ENCODE peak calls at places on chromosomes 7 and 10, in eight cellular contexts. H is foreskin fibroblast; W is cardiac fibroblast; E is WTC11; N is CD8-positive, alpha-beta T cell; V is HL-60; B is GM06990; Z is GM10248. Y is an unnamed sample.

GRCh38 chr7:35726654-35727053 is 31.7 kb upstream of the HERPUD2 start:
- DNase-seq in H (no peak), W (no peak), E (no peak), N (no peak), V (no peak), B (peak; percentile 67), Z (no peak), Y (no peak)

GRCh38 chr10:123993534-123994416 is 99.6 kb downstream of the CHST15 start:
- DNase-seq in H (no peak), W (no peak), E (no peak), N (no peak), V (no peak), B (no peak), Z (peak; percentile 14), Y (no peak)

GRCh38 chr7:151849008-151849878 is 27.7 kb downstream of the PRKAG2 start:
- DNase-seq in H (no peak), W (no peak), E (no peak), N (no peak), V (no peak), B (no peak), Z (no peak), Y (no peak)

GRCh38 chr10:50501899-50502556 is 121.7 kb downstream of the SGMS1 start:
- DNase-seq in H (no peak), W (peak; percentile 20), E (no peak), N (no peak), V (peak; percentile 48), B (no peak), Z (peak; percentile 25), Y (no peak)

GRCh38 chr7:136874393-136875032 is 6.1 kb downstream of the CHRM2 start:
- DNase-seq in H (no peak), W (peak; percentile 25), E (no peak), N (no peak), V (no peak), B (no peak), Z (no peak), Y (no peak)

GRCh38 chr7:21041666-21042065 is 255.0 kb upstream of the SP8 start:
- DNase-seq in H (no peak), W (no peak), E (peak; percentile 51), N (no peak), V (no peak), B (no peak), Z (no peak), Y (no peak)

GRCh38 chr10:28036587-28036986 is 37.7 kb upstream of the ODAD2 start:
- DNase-seq in H (peak; percentile 47), W (no peak), E (no peak), N (no peak), V (no peak), B (no peak), Z (no peak), Y (peak; percentile 66)

GRCh38 chr10:71783917-71784678 is 10.8 kb upstream of the VSIR start:
- DNase-seq in H (no peak), W (no peak), E (no peak), N (no peak), V (no peak), B (no peak), Z (no peak), Y (no peak)

GRCh38 chr7:132430863-132431822 is 145.1 kb downstream of the PLXNA4 start:
- DNase-seq in H (peak; percentile 95), W (peak; percentile 94), E (no peak), N (peak; percentile 77), V (no peak), B (no peak), Z (no peak), Y (peak; percentile 29)

GRCh38 chr10:77881222-77881621 is 45.3 kb downstream of the DLG5 start:
- DNase-seq in H (no peak), W (no peak), E (no peak), N (no peak), V (no peak), B (no peak), Z (no peak), Y (no peak)

GRCh38 chr7:139777304-139777890 is 401 bp downstream of the HIPK2 start:
- DNase-seq in H (no peak), W (peak; percentile 41), E (peak; percentile 42), N (peak; percentile 71), V (peak; percentile 20), B (peak; percentile 53), Z (peak; percentile 65), Y (no peak)

GRCh38 chr7:131948434-131949053 is 392.1 kb upstream of the PODXL start:
- DNase-seq in H (peak; percentile 7), W (peak; percentile 20), E (no peak), N (no peak), V (no peak), B (no peak), Z (no peak), Y (no peak)

GRCh38 chr7:140673063-140673769 is 471 bp downstream of the ADCK2 start:
- DNase-seq in H (no peak), W (peak; percentile 23), E (peak; percentile 61), N (peak; percentile 79), V (peak; percentile 17), B (peak; percentile 71), Z (peak; percentile 66), Y (no peak)

GRCh38 chr10:124351481-124352220 is 67.1 kb downstream of the OAT start:
- DNase-seq in H (no peak), W (no peak), E (no peak), N (no peak), V (no peak), B (no peak), Z (no peak), Y (no peak)

GRCh38 chr7:157751951-157752673 is 415.3 kb downstream of the DNAJB6 start:
- DNase-seq in H (no peak), W (no peak), E (no peak), N (no peak), V (no peak), B (no peak), Z (no peak), Y (no peak)

GRCh38 chr7:128270799-128271411 is 29.8 kb downstream of the LEP start:
- DNase-seq in H (no peak), W (no peak), E (peak; percentile 46), N (no peak), V (no peak), B (no peak), Z (no peak), Y (no peak)

GRCh38 chr10:126663880-126664279 is 6.6 kb downstream of the C10orf90 start:
- DNase-seq in H (peak; percentile 68), W (peak; percentile 87), E (no peak), N (no peak), V (no peak), B (no peak), Z (no peak), Y (no peak)

GRCh38 chr10:107728807-107729206 is 564.3 kb upstream of the SORCS1 start:
- DNase-seq in H (no peak), W (no peak), E (no peak), N (no peak), V (peak; percentile 72), B (no peak), Z (no peak), Y (no peak)
- TF ChIP-seq CTCF in H (no peak), W (no peak), E (no peak), N (no peak), V (no peak), B (no peak), Z (no peak), Y (no peak)

GRCh38 chr10:83045731-83046130 is 1093.6 kb upstream of the GHITM start:
- DNase-seq in H (no peak), W (no peak), E (no peak), N (no peak), V (no peak), B (no peak), Z (no peak), Y (no peak)

GRCh38 chr10:83050815-83051214 is 1088.5 kb upstream of the GHITM start:
- DNase-seq in H (no peak), W (no peak), E (no peak), N (no peak), V (no peak), B (no peak), Z (no peak), Y (no peak)
- TF ChIP-seq CTCF in H (no peak), W (no peak), E (no peak), N (no peak), V (no peak), B (no peak), Z (no peak), Y (no peak)

DNA sequence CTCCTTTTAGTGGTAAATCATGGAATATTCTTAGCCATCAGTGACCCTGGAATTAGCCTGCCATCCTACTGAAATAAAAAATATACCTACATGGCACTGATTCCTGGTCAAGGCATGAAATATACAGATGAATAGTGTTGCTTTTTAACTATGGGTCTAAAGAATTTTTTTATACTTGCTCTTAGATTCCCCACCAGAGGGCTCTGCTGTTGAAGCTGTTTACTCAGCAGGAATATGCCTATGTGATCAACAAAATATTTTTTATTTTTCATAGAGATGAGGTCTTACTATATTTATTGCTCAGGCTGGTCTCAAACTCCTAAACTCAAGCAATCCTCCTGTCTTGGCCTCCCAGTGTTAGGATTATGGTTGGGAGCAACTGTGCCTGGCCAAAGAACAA is 13.5 kb downstream of the ZC3HC1 start:
- DNase-seq in H (no peak), W (peak; percentile 40), E (no peak), N (no peak), V (no peak), B (no peak), Z (no peak), Y (no peak)
- TF ChIP-seq CTCF in H (peak; percentile 42), W (peak; percentile 40), E (no peak), N (no peak), V (no peak), B (peak; percentile 28), Z (peak; percentile 19), Y (peak; percentile 48)

DNA sequence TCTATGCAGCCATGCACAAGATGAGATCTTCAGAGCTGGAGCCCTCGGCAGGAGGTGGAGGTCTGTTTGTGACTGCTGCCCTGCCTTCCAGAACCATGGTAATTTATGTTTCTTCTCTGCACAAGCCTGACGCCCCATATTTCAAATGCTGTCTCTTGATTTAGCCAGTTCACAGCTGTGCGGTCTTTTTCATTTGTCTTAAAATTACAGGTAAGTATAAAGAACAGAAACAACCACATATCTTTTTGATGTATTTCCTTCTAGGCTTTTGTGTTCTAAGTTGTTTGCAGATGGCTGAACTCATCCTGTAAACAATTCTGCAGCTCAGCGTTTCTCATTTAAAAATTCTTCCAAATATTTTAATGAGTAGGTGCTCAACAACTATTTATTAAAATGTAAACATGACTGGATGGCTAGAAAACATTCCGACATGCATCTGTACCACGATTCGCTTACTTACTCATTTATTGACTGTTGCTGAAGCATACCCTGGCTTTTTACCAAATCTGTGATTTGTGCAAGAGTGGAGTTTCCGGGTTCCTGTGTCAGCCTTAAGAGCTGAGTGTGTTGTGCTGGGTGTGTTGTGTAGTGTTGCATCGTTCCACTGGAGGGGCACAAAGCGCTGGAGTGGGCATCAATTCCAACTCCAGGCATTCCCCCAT is 58.9 kb downstream of the PIP4K2A start:
- DNase-seq in H (peak; percentile 81), W (peak; percentile 73), E (no peak), N (peak; percentile 72), V (no peak), B (peak; percentile 58), Z (peak; percentile 15), Y (peak; percentile 57)
- TF ChIP-seq CTCF in H (peak; percentile 8), W (peak; percentile 35), E (no peak), N (no peak), V (no peak), B (no peak), Z (no peak), Y (peak; percentile 15)

GRCh38 chr7:98603010-98603777 is 13.9 kb upstream of the NPTX2 start:
- DNase-seq in H (no peak), W (no peak), E (no peak), N (no peak), V (no peak), B (no peak), Z (no peak), Y (no peak)
- TF ChIP-seq CTCF in H (no peak), W (no peak), E (no peak), N (no peak), V (no peak), B (no peak), Z (no peak), Y (no peak)

GRCh38 chr7:105268056-105268455 is 120.7 kb downstream of the SRPK2 start:
- DNase-seq in H (peak; percentile 46), W (peak; percentile 58), E (no peak), N (no peak), V (no peak), B (no peak), Z (no peak), Y (no peak)
- TF ChIP-seq CTCF in H (no peak), W (no peak), E (no peak), N (no peak), V (no peak), B (no peak), Z (no peak), Y (no peak)